ENCODE peak calls at places on chromosomes 12 and 14, in nine cellular contexts. One of them, this sample, is unnamed.

GRCh38 chr12:11106288-11106687 is 14.2 kb upstream of the TAS2R43 start:
- DNase-seq in PC-3: no peak
- DNase-seq in HCT116: no peak
- DNase-seq in GM23338: no peak
- DNase-seq in Karpas-422: no peak
- DNase-seq in GM23248: no peak
- DNase-seq in PC-9: no peak
- DNase-seq in hepatocyte: no peak
- DNase-seq in MM.1S: no peak
- DNase-seq in this sample: no peak

GRCh38 chr12:24979971-24980730 is 31.2 kb upstream of the BCAT1 start:
- DNase-seq in PC-3: no peak
- DNase-seq in HCT116: no peak
- DNase-seq in GM23338: no peak
- DNase-seq in Karpas-422: no peak
- DNase-seq in GM23248: no peak
- DNase-seq in PC-9: no peak
- DNase-seq in hepatocyte: no peak
- DNase-seq in MM.1S: no peak
- DNase-seq in this sample: no peak

GRCh38 chr14:40630471-40630870 is 976.2 kb upstream of the LRFN5 start:
- DNase-seq in PC-3: no peak
- DNase-seq in HCT116: no peak
- DNase-seq in GM23338: no peak
- DNase-seq in Karpas-422: no peak
- DNase-seq in GM23248: no peak
- DNase-seq in PC-9: no peak
- DNase-seq in hepatocyte: peak; percentile 6
- DNase-seq in MM.1S: no peak
- DNase-seq in this sample: no peak

GRCh38 chr12:68454855-68455254 is 122.7 kb upstream of the MDM1 start:
- DNase-seq in PC-3: no peak
- DNase-seq in HCT116: no peak
- DNase-seq in GM23338: no peak
- DNase-seq in Karpas-422: no peak
- DNase-seq in GM23248: no peak
- DNase-seq in PC-9: no peak
- DNase-seq in hepatocyte: no peak
- DNase-seq in MM.1S: no peak
- DNase-seq in this sample: no peak

GRCh38 chr14:52351561-52352491 is 37.7 kb downstream of the PTGER2 start:
- DNase-seq in PC-3: peak; percentile 57
- DNase-seq in HCT116: no peak
- DNase-seq in GM23338: no peak
- DNase-seq in Karpas-422: no peak
- DNase-seq in GM23248: peak; percentile 86
- DNase-seq in PC-9: no peak
- DNase-seq in hepatocyte: peak; percentile 68
- DNase-seq in MM.1S: no peak
- DNase-seq in this sample: no peak

GRCh38 chr14:50396636-50397460 is at the start of gene CDKL1:
- DNase-seq in PC-3: peak; percentile 85
- DNase-seq in HCT116: no peak
- DNase-seq in GM23338: peak; percentile 83
- DNase-seq in Karpas-422: peak; percentile 89
- DNase-seq in GM23248: peak; percentile 83
- DNase-seq in PC-9: peak; percentile 48
- DNase-seq in hepatocyte: peak; percentile 82
- DNase-seq in MM.1S: no peak
- DNase-seq in this sample: no peak

GRCh38 chr14:102518063-102518648 is 8.6 kb upstream of the ANKRD9 start:
- DNase-seq in PC-3: no peak
- DNase-seq in HCT116: no peak
- DNase-seq in GM23338: no peak
- DNase-seq in Karpas-422: no peak
- DNase-seq in GM23248: no peak
- DNase-seq in PC-9: no peak
- DNase-seq in hepatocyte: no peak
- DNase-seq in MM.1S: no peak
- DNase-seq in this sample: no peak

GRCh38 chr12:109759595-109759994 is 46.0 kb downstream of the FAM222A start:
- DNase-seq in PC-3: no peak
- DNase-seq in HCT116: no peak
- DNase-seq in GM23338: no peak
- DNase-seq in Karpas-422: no peak
- DNase-seq in GM23248: no peak
- DNase-seq in PC-9: no peak
- DNase-seq in hepatocyte: no peak
- DNase-seq in MM.1S: no peak
- DNase-seq in this sample: no peak

GRCh38 chr14:98867726-98868125 is 404.3 kb downstream of the BCL11B start:
- DNase-seq in PC-3: no peak
- DNase-seq in HCT116: no peak
- DNase-seq in GM23338: no peak
- DNase-seq in Karpas-422: no peak
- DNase-seq in GM23248: no peak
- DNase-seq in PC-9: no peak
- DNase-seq in hepatocyte: no peak
- DNase-seq in MM.1S: no peak
- DNase-seq in this sample: no peak

GRCh38 chr12:95336387-95337067 is 118.9 kb downstream of the VEZT start:
- DNase-seq in PC-3: peak; percentile 92
- DNase-seq in HCT116: peak; percentile 65
- DNase-seq in GM23338: peak; percentile 94
- DNase-seq in Karpas-422: peak; percentile 96
- DNase-seq in GM23248: peak; percentile 83
- DNase-seq in PC-9: peak; percentile 61
- DNase-seq in hepatocyte: peak; percentile 88
- DNase-seq in MM.1S: no peak
- DNase-seq in this sample: peak; percentile 89

GRCh38 chr14:95993768-95994592 is 45.2 kb upstream of the C14orf132 start:
- DNase-seq in PC-3: peak; percentile 49
- DNase-seq in HCT116: peak; percentile 43
- DNase-seq in GM23338: peak; percentile 92
- DNase-seq in Karpas-422: peak; percentile 89
- DNase-seq in GM23248: peak; percentile 76
- DNase-seq in PC-9: no peak
- DNase-seq in hepatocyte: peak; percentile 78
- DNase-seq in MM.1S: peak; percentile 23
- DNase-seq in this sample: peak; percentile 80

GRCh38 chr12:32305163-32305562 is 94.2 kb upstream of the FGD4 start:
- DNase-seq in PC-3: no peak
- DNase-seq in HCT116: peak; percentile 21
- DNase-seq in GM23338: no peak
- DNase-seq in Karpas-422: no peak
- DNase-seq in GM23248: peak; percentile 42
- DNase-seq in PC-9: peak; percentile 50
- DNase-seq in hepatocyte: no peak
- DNase-seq in MM.1S: peak; percentile 58
- DNase-seq in this sample: peak; percentile 49

GRCh38 chr14:103087343-103087835 is 3.4 kb downstream of the LBHD2 start:
- DNase-seq in PC-3: no peak
- DNase-seq in HCT116: no peak
- DNase-seq in GM23338: peak; percentile 53
- DNase-seq in Karpas-422: no peak
- DNase-seq in GM23248: no peak
- DNase-seq in PC-9: no peak
- DNase-seq in hepatocyte: no peak
- DNase-seq in MM.1S: no peak
- DNase-seq in this sample: no peak

GRCh38 chr12:99063182-99063581 is 418.1 kb downstream of the APAF1 start:
- DNase-seq in PC-3: no peak
- DNase-seq in HCT116: no peak
- DNase-seq in GM23338: no peak
- DNase-seq in Karpas-422: no peak
- DNase-seq in GM23248: no peak
- DNase-seq in PC-9: no peak
- DNase-seq in hepatocyte: no peak
- DNase-seq in MM.1S: no peak
- DNase-seq in this sample: no peak

GRCh38 chr12:47590771-47591368 is 115.0 kb downstream of the RPAP3 start:
- DNase-seq in PC-3: no peak
- DNase-seq in HCT116: no peak
- DNase-seq in GM23338: no peak
- DNase-seq in Karpas-422: no peak
- DNase-seq in GM23248: peak; percentile 17
- DNase-seq in PC-9: no peak
- DNase-seq in hepatocyte: peak; percentile 19
- DNase-seq in MM.1S: no peak
- DNase-seq in this sample: no peak
- H3K9me2 ChIP-seq in PC-3: no peaks in the 10 kb centered on the region
- H3K9me2 ChIP-seq in HCT116: no peaks in the 10 kb centered on the region
- H3K9me2 ChIP-seq in GM23338: no peaks in the 10 kb centered on the region
- H3K9me2 ChIP-seq in Karpas-422: no peaks in the 10 kb centered on the region
- H3K9me2 ChIP-seq in GM23248: no peaks in the 10 kb centered on the region
- H3K9me2 ChIP-seq in PC-9: no peaks in the 10 kb centered on the region
- H3K9me2 ChIP-seq in hepatocyte: no peaks in the 10 kb centered on the region
- H3K9me2 ChIP-seq in MM.1S: no peaks in the 10 kb centered on the region
- H3K9me2 ChIP-seq in this sample: no peaks in the 10 kb centered on the region

DNA sequence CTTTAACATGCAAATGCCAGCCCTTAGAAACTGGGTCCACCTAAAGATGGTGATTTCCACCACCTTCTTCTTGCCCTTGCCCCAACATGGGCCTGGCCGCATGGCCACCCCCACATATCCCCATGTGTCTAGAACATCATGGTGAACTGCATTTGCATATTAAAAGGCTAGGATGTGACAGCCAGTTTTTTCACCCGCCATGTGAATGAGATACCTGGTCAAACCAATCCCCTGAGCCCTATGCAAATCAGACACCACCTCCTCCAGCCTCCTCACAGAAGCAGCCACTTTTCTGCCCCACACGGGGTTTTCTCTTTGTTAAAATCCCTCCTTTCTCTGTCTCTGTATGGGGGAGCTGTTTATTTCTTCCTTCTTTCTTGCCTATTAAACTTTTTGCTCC is 1322.5 kb downstream of the FSCB start:
- DNase-seq in PC-3: no peak
- DNase-seq in HCT116: no peak
- DNase-seq in GM23338: peak; percentile 34
- DNase-seq in Karpas-422: no peak
- DNase-seq in GM23248: no peak
- DNase-seq in PC-9: no peak
- DNase-seq in hepatocyte: no peak
- DNase-seq in MM.1S: no peak
- DNase-seq in this sample: no peak
- H3K27ac ChIP-seq in PC-3: no peak overlapping the region
- H3K27ac ChIP-seq in HCT116: no peak overlapping the region
- H3K27ac ChIP-seq in GM23338: no peak overlapping the region
- H3K27ac ChIP-seq in Karpas-422: no peak overlapping the region
- H3K27ac ChIP-seq in GM23248: no peak overlapping the region
- H3K27ac ChIP-seq in PC-9: no peak overlapping the region
- H3K27ac ChIP-seq in hepatocyte: no peak overlapping the region
- H3K27ac ChIP-seq in MM.1S: no peak overlapping the region
- H3K27ac ChIP-seq in this sample: no peak overlapping the region

GRCh38 chr12:85872497-85873091 is 1.5 kb upstream of the NTS start:
- DNase-seq in PC-3: peak; percentile 81
- DNase-seq in HCT116: peak; percentile 50
- DNase-seq in GM23338: peak; percentile 88
- DNase-seq in Karpas-422: peak; percentile 86
- DNase-seq in GM23248: peak; percentile 73
- DNase-seq in PC-9: no peak
- DNase-seq in hepatocyte: peak; percentile 74
- DNase-seq in MM.1S: peak; percentile 73
- DNase-seq in this sample: peak; percentile 67

GRCh38 chr12:85865905-85866304 is 8.2 kb upstream of the NTS start:
- DNase-seq in PC-3: no peak
- DNase-seq in HCT116: no peak
- DNase-seq in GM23338: no peak
- DNase-seq in Karpas-422: no peak
- DNase-seq in GM23248: peak; percentile 41
- DNase-seq in PC-9: no peak
- DNase-seq in hepatocyte: no peak
- DNase-seq in MM.1S: no peak
- DNase-seq in this sample: no peak

DNA sequence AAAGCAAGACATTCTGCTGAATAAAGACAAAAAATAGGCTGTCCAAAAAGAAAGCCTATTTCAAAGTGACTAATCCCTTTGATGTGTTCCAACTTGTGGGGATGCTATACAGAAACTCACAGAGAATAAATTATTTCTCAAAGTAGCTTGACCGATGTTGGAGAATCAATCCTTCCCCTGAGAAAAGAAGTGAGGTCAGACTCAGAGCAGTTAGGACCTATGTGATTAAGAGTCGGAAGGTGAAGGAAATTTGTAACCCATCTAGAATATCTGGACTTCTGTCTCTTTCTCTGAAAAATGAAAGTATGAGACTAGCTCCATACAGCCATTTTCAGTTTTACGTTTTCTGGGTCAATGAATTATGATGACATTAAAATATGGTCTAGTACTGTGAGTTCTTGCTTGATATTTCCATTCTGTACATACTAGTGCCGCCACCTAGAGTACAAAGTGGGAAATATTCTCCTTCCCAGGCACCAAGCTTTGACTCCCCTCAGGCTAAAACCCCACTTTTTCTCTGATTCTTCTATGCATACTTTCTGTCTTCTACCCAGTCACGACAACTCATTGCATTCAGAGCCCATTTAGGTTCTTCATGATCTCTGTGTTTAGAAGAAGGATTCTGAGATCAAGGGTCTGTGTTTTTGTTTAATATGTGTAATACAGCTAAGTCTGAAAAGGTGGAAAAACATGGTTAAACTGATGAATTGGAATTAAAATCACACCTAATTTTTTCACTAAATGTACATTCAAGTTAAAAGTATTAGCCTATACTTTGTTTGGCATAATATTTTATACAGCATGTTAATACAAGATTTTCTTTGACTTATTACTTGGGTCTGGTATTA is 6.9 kb upstream of the NTS start:
- DNase-seq in PC-3: peak; percentile 72
- DNase-seq in HCT116: peak; percentile 47
- DNase-seq in GM23338: peak; percentile 76
- DNase-seq in Karpas-422: peak; percentile 77
- DNase-seq in GM23248: peak; percentile 71
- DNase-seq in PC-9: peak; percentile 37
- DNase-seq in hepatocyte: peak; percentile 71
- DNase-seq in MM.1S: peak; percentile 54
- DNase-seq in this sample: peak; percentile 35
- H3K9me2 ChIP-seq in PC-3: no peaks in the 10 kb centered on the region
- H3K9me2 ChIP-seq in HCT116: no peaks in the 10 kb centered on the region
- H3K9me2 ChIP-seq in GM23338: no peaks in the 10 kb centered on the region
- H3K9me2 ChIP-seq in Karpas-422: no peaks in the 10 kb centered on the region
- H3K9me2 ChIP-seq in GM23248: no peaks in the 10 kb centered on the region
- H3K9me2 ChIP-seq in PC-9: no peaks in the 10 kb centered on the region
- H3K9me2 ChIP-seq in hepatocyte: no peaks in the 10 kb centered on the region
- H3K9me2 ChIP-seq in MM.1S: no peaks in the 10 kb centered on the region
- H3K9me2 ChIP-seq in this sample: no peaks in the 10 kb centered on the region

DNA sequence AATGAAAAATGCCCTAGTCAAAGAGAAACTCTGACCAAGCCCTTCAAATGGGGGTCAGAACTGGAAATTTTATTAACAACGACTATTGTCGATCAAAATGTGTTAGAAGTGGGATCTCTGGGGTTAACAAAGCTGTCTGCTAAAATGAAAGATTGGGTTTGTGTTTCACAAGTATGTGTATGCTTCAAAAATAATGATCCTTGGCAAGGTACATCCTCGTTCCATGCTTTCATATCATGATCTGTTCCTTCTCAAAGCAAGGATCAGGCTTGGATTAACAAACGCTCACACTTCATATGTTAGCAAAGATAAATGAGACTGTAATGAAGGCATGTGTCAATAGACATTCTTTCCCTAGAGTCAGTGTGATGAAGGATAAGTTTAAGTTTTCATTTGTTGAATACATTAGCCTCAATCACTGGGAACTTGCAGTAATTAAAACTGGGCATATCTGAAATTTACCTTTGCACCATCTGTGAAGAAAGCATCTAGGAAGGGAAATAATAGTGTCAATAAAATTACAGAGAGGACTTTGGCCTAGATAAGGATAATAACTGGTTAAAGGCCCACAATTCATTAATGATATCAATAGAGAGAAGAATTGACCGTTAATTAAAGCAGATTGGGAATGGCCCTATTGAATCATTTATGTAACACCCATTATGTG is 91.8 kb downstream of the RIN3 start:
- DNase-seq in PC-3: no peak
- DNase-seq in HCT116: no peak
- DNase-seq in GM23338: no peak
- DNase-seq in Karpas-422: no peak
- DNase-seq in GM23248: no peak
- DNase-seq in PC-9: no peak
- DNase-seq in hepatocyte: no peak
- DNase-seq in MM.1S: no peak
- DNase-seq in this sample: no peak
- H3K27ac ChIP-seq in PC-3: peak overlapping the region; percentile 96
- H3K27ac ChIP-seq in HCT116: no peak overlapping the region
- H3K27ac ChIP-seq in GM23338: no peak overlapping the region
- H3K27ac ChIP-seq in Karpas-422: no peak overlapping the region
- H3K27ac ChIP-seq in GM23248: no peak overlapping the region
- H3K27ac ChIP-seq in PC-9: no peak overlapping the region
- H3K27ac ChIP-seq in hepatocyte: no peak overlapping the region
- H3K27ac ChIP-seq in MM.1S: no peak overlapping the region
- H3K27ac ChIP-seq in this sample: no peak overlapping the region